ENCODE peak calls at places on chromosomes 1 and 21, in eight cellular contexts. Y is NCI-H1105 treated with DMSO at 0.1 percent for 48 hours; F is amniotic stem cell; H is activated B cell treated with CpG ODN at 0.5 μM for 24 hours; T is adipocyte; D is activated CD4-positive, alpha-beta T cell treated with anti-CD3 and anti-CD28 coated beads, Interleukin-2, amount 50 U/mL, for 24 hours; M is memory B cell; R is M059J. Q is an unnamed sample.

GRCh38 chr1:115099693-115100050 is 10.4 kb upstream of the TSPAN2 start:
- DNase-seq in Y (no peak), F (no peak), R (peak), H (no peak), M (no peak), D (no peak), T (no peak), Q (no peak)

GRCh38 chr1:162756523-162756922 is 34.0 kb upstream of the HSD17B7 start:
- DNase-seq in M (no peak), H (no peak), D (no peak), Y (no peak), R (peak), T (no peak), F (no peak), Q (no peak)

GRCh38 chr21:22128671-22129070 is 1130.5 kb downstream of the NCAM2 start:
- DNase-seq in R (no peak), M (no peak), D (no peak), H (no peak), T (no peak), F (no peak), Y (no peak), Q (no peak)

GRCh38 chr1:27301582-27302199 is 20.3 kb upstream of the TMEM222 start:
- DNase-seq in D (no peak), M (no peak), Y (no peak), R (no peak), F (no peak), H (no peak), T (no peak), Q (no peak)

GRCh38 chr1:109523706-109524105 is 14.2 kb upstream of the AMIGO1 start:
- DNase-seq in T (no peak), F (no peak), D (no peak), H (no peak), Y (no peak), R (no peak), M (no peak), Q (no peak)

GRCh38 chr1:202659974-202660373 is 50.3 kb downstream of the SYT2 start:
- DNase-seq in Y (no peak), T (no peak), H (no peak), D (no peak), F (no peak), R (no peak), M (no peak), Q (no peak)

GRCh38 chr1:99825702-99826101 is 24.5 kb upstream of the AGL start:
- DNase-seq in H (no peak), Y (no peak), F (no peak), R (no peak), M (no peak), T (no peak), D (no peak), Q (no peak)

GRCh38 chr21:34073749-34074282 is 438 bp downstream of the MRPS6 start:
- DNase-seq in M (peak), D (peak), H (peak), F (no peak), R (peak), T (peak), Y (no peak), Q (no peak)

GRCh38 chr1:156495401-156496140 is 5.0 kb downstream of the MEF2D start:
- DNase-seq in T (no peak), Y (no peak), D (no peak), R (no peak), M (no peak), F (no peak), H (no peak), Q (no peak)

GRCh38 chr21:40422851-40423635 is 423.9 kb downstream of the DSCAM start:
- DNase-seq in Y (peak), H (no peak), F (no peak), T (no peak), R (no peak), M (no peak), D (no peak), Q (no peak)

GRCh38 chr1:169892176-169892818 is 1.4 kb downstream of the SCYL3 start:
- DNase-seq in H (no peak), Y (no peak), M (no peak), D (no peak), F (no peak), R (no peak), T (no peak), Q (no peak)

GRCh38 chr21:30058928-30059327 is 107.7 kb downstream of the CLDN17 start:
- DNase-seq in H (no peak), F (no peak), D (no peak), M (no peak), Y (no peak), R (no peak), T (no peak), Q (no peak)

GRCh38 chr1:25689686-25690381 is 73.2 kb downstream of the MAN1C1 start:
- DNase-seq in T (no peak), H (no peak), M (no peak), Y (no peak), D (no peak), R (no peak), F (no peak), Q (no peak)

GRCh38 chr1:175597206-175597605 is 146.2 kb downstream of the TNR start:
- DNase-seq in T (no peak), M (no peak), R (no peak), H (no peak), F (no peak), Y (no peak), D (no peak), Q (no peak)

GRCh38 chr1:5430136-5430535 is 562.1 kb downstream of the NPHP4 start:
- DNase-seq in T (no peak), Y (no peak), R (no peak), H (no peak), D (no peak), F (no peak), M (no peak), Q (no peak)

GRCh38 chr1:8122160-8122476 is 96.0 kb upstream of the ERRFI1 start:
- DNase-seq in D (no peak), M (no peak), R (peak), F (no peak), H (no peak), Y (no peak), T (no peak), Q (no peak)

GRCh38 chr1:110916274-110916668 is 43.3 kb downstream of the CD53 start:
- DNase-seq in D (no peak), Y (no peak), T (no peak), M (no peak), H (no peak), R (no peak), F (no peak), Q (no peak)

GRCh38 chr1:22039594-22040347 is 12.7 kb upstream of the CDC42 start:
- DNase-seq in T (peak), Y (peak), F (no peak), H (peak), D (peak), M (peak), R (peak), Q (no peak)

GRCh38 chr21:41943468-41944250 is 10.2 kb downstream of the C2CD2 start:
- DNase-seq in R (no peak), T (no peak), Y (no peak), D (no peak), F (no peak), M (no peak), H (no peak), Q (no peak)

GRCh38 chr1:243991650-243992049 is 59.4 kb upstream of the ZBTB18 start:
- DNase-seq in M (no peak), F (no peak), H (no peak), R (no peak), Y (no peak), D (no peak), T (no peak), Q (no peak)

GRCh38 chr1:227192163-227192562 is 126.1 kb downstream of the CDC42BPA start:
- DNase-seq in H (no peak), R (peak), F (peak), M (no peak), T (peak), D (no peak), Y (no peak), Q (no peak)

GRCh38 chr1:206706298-206706791 is 21.6 kb downstream of the MAPKAPK2 start:
- DNase-seq in H (no peak), T (peak), D (no peak), F (no peak), Y (peak), R (no peak), M (no peak), Q (peak)

GRCh38 chr1:234968470-234968869 is 160.2 kb downstream of the TOMM20 start:
- DNase-seq in Y (peak), T (no peak), H (no peak), D (no peak), F (no peak), R (no peak), M (no peak), Q (no peak)

GRCh38 chr1:179015396-179015795 is 10.3 kb upstream of the FAM20B start:
- DNase-seq in H (no peak), T (no peak), M (no peak), Y (no peak), F (no peak), D (no peak), R (no peak), Q (no peak)

GRCh38 chr1:86137458-86137857 is 19.1 kb downstream of the COL24A1 start:
- DNase-seq in Y (no peak), F (no peak), T (peak), R (peak), M (no peak), D (no peak), H (no peak), Q (no peak)

GRCh38 chr1:43836267-43836951 is 97.2 kb upstream of the ARTN start:
- DNase-seq in R (peak), T (peak), F (no peak), D (peak), H (peak), Y (peak), M (peak), Q (no peak)

GRCh38 chr1:77889240-77889637 is 815 bp downstream of the NEXN start:
- DNase-seq in Y (peak), H (no peak), T (peak), M (no peak), D (no peak), F (peak), R (peak), Q (no peak)

GRCh38 chr1:71948561-71948960 is 333.8 kb downstream of the NEGR1 start:
- DNase-seq in H (no peak), M (no peak), T (no peak), R (peak), F (no peak), Y (no peak), D (no peak), Q (no peak)

Q was measured in coronary artery.